ENCODE peak calls at places on chromosomes 2 and 18, in nine cellular contexts. One of them, this sample, is unnamed.

GRCh38 chr2:161165266-161165665 is 5.0 kb downstream of the TANK start:
- DNase-seq in NCI-H2171: no peak
- DNase-seq in AML-193: no peak
- DNase-seq in right lobe of liver: no peak
- DNase-seq in B cell: no peak
- DNase-seq in T-helper 2 cell: no peak
- DNase-seq in fibroblast of gingiva: peak
- DNase-seq in NT2/D1: no peak
- DNase-seq in T1000: no peak
- DNase-seq in this sample: no peak

GRCh38 chr2:234556848-234557573 is 60.1 kb upstream of the ARL4C start:
- DNase-seq in NCI-H2171: no peak
- DNase-seq in AML-193: no peak
- DNase-seq in right lobe of liver: no peak
- DNase-seq in B cell: no peak
- DNase-seq in T-helper 2 cell: no peak
- DNase-seq in fibroblast of gingiva: no peak
- DNase-seq in NT2/D1: no peak
- DNase-seq in T1000: no peak
- DNase-seq in this sample: no peak

GRCh38 chr2:84701880-84702279 is 179.0 kb downstream of the TRABD2A start:
- DNase-seq in NCI-H2171: no peak
- DNase-seq in AML-193: no peak
- DNase-seq in right lobe of liver: no peak
- DNase-seq in B cell: no peak
- DNase-seq in T-helper 2 cell: no peak
- DNase-seq in fibroblast of gingiva: peak
- DNase-seq in NT2/D1: no peak
- DNase-seq in T1000: peak
- DNase-seq in this sample: no peak

GRCh38 chr2:88247531-88247930 is 77.4 kb downstream of the THNSL2 start:
- DNase-seq in NCI-H2171: no peak
- DNase-seq in AML-193: no peak
- DNase-seq in right lobe of liver: no peak
- DNase-seq in B cell: no peak
- DNase-seq in T-helper 2 cell: no peak
- DNase-seq in fibroblast of gingiva: no peak
- DNase-seq in NT2/D1: no peak
- DNase-seq in T1000: no peak
- DNase-seq in this sample: no peak

GRCh38 chr2:88530081-88530480 is 77.6 kb upstream of the FOXI3 start:
- DNase-seq in NCI-H2171: no peak
- DNase-seq in AML-193: no peak
- DNase-seq in right lobe of liver: no peak
- DNase-seq in B cell: no peak
- DNase-seq in T-helper 2 cell: no peak
- DNase-seq in fibroblast of gingiva: no peak
- DNase-seq in NT2/D1: no peak
- DNase-seq in T1000: no peak
- DNase-seq in this sample: no peak

GRCh38 chr2:191050640-191050987 is 36.6 kb upstream of the STAT1 start:
- DNase-seq in NCI-H2171: no peak
- DNase-seq in AML-193: no peak
- DNase-seq in right lobe of liver: no peak
- DNase-seq in B cell: no peak
- DNase-seq in T-helper 2 cell: no peak
- DNase-seq in fibroblast of gingiva: peak
- DNase-seq in NT2/D1: no peak
- DNase-seq in T1000: peak
- DNase-seq in this sample: no peak

GRCh38 chr2:211503856-211504255 is 947.5 kb downstream of the CPS1 start:
- DNase-seq in NCI-H2171: no peak
- DNase-seq in AML-193: no peak
- DNase-seq in right lobe of liver: no peak
- DNase-seq in B cell: no peak
- DNase-seq in T-helper 2 cell: peak
- DNase-seq in fibroblast of gingiva: no peak
- DNase-seq in NT2/D1: no peak
- DNase-seq in T1000: no peak
- DNase-seq in this sample: no peak

GRCh38 chr2:75787532-75788132 is 76.9 kb upstream of the GCFC2 start:
- DNase-seq in NCI-H2171: peak
- DNase-seq in AML-193: peak
- DNase-seq in right lobe of liver: no peak
- DNase-seq in B cell: no peak
- DNase-seq in T-helper 2 cell: peak
- DNase-seq in fibroblast of gingiva: peak
- DNase-seq in NT2/D1: peak
- DNase-seq in T1000: no peak
- DNase-seq in this sample: no peak

GRCh38 chr2:233372855-233373254 is 18.6 kb downstream of the DGKD start:
- DNase-seq in NCI-H2171: no peak
- DNase-seq in AML-193: no peak
- DNase-seq in right lobe of liver: no peak
- DNase-seq in B cell: no peak
- DNase-seq in T-helper 2 cell: no peak
- DNase-seq in fibroblast of gingiva: no peak
- DNase-seq in NT2/D1: no peak
- DNase-seq in T1000: no peak
- DNase-seq in this sample: no peak

GRCh38 chr18:75802681-75803080 is 375.2 kb upstream of the SMIM21 start:
- DNase-seq in NCI-H2171: no peak
- DNase-seq in AML-193: no peak
- DNase-seq in right lobe of liver: no peak
- DNase-seq in B cell: no peak
- DNase-seq in T-helper 2 cell: no peak
- DNase-seq in fibroblast of gingiva: no peak
- DNase-seq in NT2/D1: no peak
- DNase-seq in T1000: no peak
- DNase-seq in this sample: no peak

GRCh38 chr2:14418110-14418509 is 214.4 kb upstream of the LRATD1 start:
- DNase-seq in NCI-H2171: no peak
- DNase-seq in AML-193: no peak
- DNase-seq in right lobe of liver: no peak
- DNase-seq in B cell: no peak
- DNase-seq in T-helper 2 cell: no peak
- DNase-seq in fibroblast of gingiva: no peak
- DNase-seq in NT2/D1: no peak
- DNase-seq in T1000: no peak
- DNase-seq in this sample: no peak

GRCh38 chr2:223563462-223563861 is 38.7 kb downstream of the SCG2 start:
- DNase-seq in NCI-H2171: no peak
- DNase-seq in AML-193: no peak
- DNase-seq in right lobe of liver: no peak
- DNase-seq in B cell: no peak
- DNase-seq in T-helper 2 cell: no peak
- DNase-seq in fibroblast of gingiva: peak
- DNase-seq in NT2/D1: no peak
- DNase-seq in T1000: no peak
- DNase-seq in this sample: no peak

GRCh38 chr2:128636802-128637147 is 318.1 kb upstream of the HS6ST1 start:
- DNase-seq in NCI-H2171: no peak
- DNase-seq in AML-193: no peak
- DNase-seq in right lobe of liver: no peak
- DNase-seq in B cell: no peak
- DNase-seq in T-helper 2 cell: no peak
- DNase-seq in fibroblast of gingiva: no peak
- DNase-seq in NT2/D1: no peak
- DNase-seq in T1000: no peak
- DNase-seq in this sample: no peak

GRCh38 chr2:238151628-238152235 is 7.0 kb upstream of the ERFE start:
- DNase-seq in NCI-H2171: no peak
- DNase-seq in AML-193: no peak
- DNase-seq in right lobe of liver: no peak
- DNase-seq in B cell: no peak
- DNase-seq in T-helper 2 cell: no peak
- DNase-seq in fibroblast of gingiva: no peak
- DNase-seq in NT2/D1: no peak
- DNase-seq in T1000: no peak
- DNase-seq in this sample: no peak

GRCh38 chr2:27306657-27307544 is 1.3 kb downstream of the UCN start:
- DNase-seq in NCI-H2171: peak
- DNase-seq in AML-193: no peak
- DNase-seq in right lobe of liver: no peak
- DNase-seq in B cell: no peak
- DNase-seq in T-helper 2 cell: peak
- DNase-seq in fibroblast of gingiva: no peak
- DNase-seq in NT2/D1: no peak
- DNase-seq in T1000: no peak
- DNase-seq in this sample: no peak

GRCh38 chr18:59957957-59958356 is 58.2 kb downstream of the PMAIP1 start:
- DNase-seq in NCI-H2171: peak
- DNase-seq in AML-193: no peak
- DNase-seq in right lobe of liver: peak
- DNase-seq in B cell: peak
- DNase-seq in T-helper 2 cell: peak
- DNase-seq in fibroblast of gingiva: peak
- DNase-seq in NT2/D1: no peak
- DNase-seq in T1000: no peak
- DNase-seq in this sample: peak

GRCh38 chr2:85134255-85135065 is 1.3 kb downstream of the TCF7L1 start:
- DNase-seq in NCI-H2171: no peak
- DNase-seq in AML-193: no peak
- DNase-seq in right lobe of liver: peak
- DNase-seq in B cell: no peak
- DNase-seq in T-helper 2 cell: no peak
- DNase-seq in fibroblast of gingiva: peak
- DNase-seq in NT2/D1: no peak
- DNase-seq in T1000: no peak
- DNase-seq in this sample: no peak

GRCh38 chr2:227710986-227711385 is 6.8 kb downstream of the SLC19A3 start:
- DNase-seq in NCI-H2171: no peak
- DNase-seq in AML-193: no peak
- DNase-seq in right lobe of liver: no peak
- DNase-seq in B cell: no peak
- DNase-seq in T-helper 2 cell: no peak
- DNase-seq in fibroblast of gingiva: no peak
- DNase-seq in NT2/D1: no peak
- DNase-seq in T1000: no peak
- DNase-seq in this sample: no peak

GRCh38 chr2:103435010-103435409 is 673.2 kb downstream of the TMEM182 start:
- DNase-seq in NCI-H2171: no peak
- DNase-seq in AML-193: no peak
- DNase-seq in right lobe of liver: no peak
- DNase-seq in B cell: no peak
- DNase-seq in T-helper 2 cell: no peak
- DNase-seq in fibroblast of gingiva: no peak
- DNase-seq in NT2/D1: no peak
- DNase-seq in T1000: peak
- DNase-seq in this sample: no peak

GRCh38 chr2:174392706-174393105 is 2.8 kb upstream of the SCRN3 start:
- DNase-seq in NCI-H2171: no peak
- DNase-seq in AML-193: no peak
- DNase-seq in right lobe of liver: no peak
- DNase-seq in B cell: no peak
- DNase-seq in T-helper 2 cell: peak
- DNase-seq in fibroblast of gingiva: no peak
- DNase-seq in NT2/D1: no peak
- DNase-seq in T1000: no peak
- DNase-seq in this sample: no peak

GRCh38 chr2:177187631-177188312 is 24.8 kb upstream of the HNRNPA3 start:
- DNase-seq in NCI-H2171: no peak
- DNase-seq in AML-193: no peak
- DNase-seq in right lobe of liver: peak
- DNase-seq in B cell: no peak
- DNase-seq in T-helper 2 cell: no peak
- DNase-seq in fibroblast of gingiva: peak
- DNase-seq in NT2/D1: no peak
- DNase-seq in T1000: no peak
- DNase-seq in this sample: no peak

GRCh38 chr18:46738491-46738890 is 18.4 kb downstream of the ST8SIA5 start:
- DNase-seq in NCI-H2171: no peak
- DNase-seq in AML-193: no peak
- DNase-seq in right lobe of liver: no peak
- DNase-seq in B cell: no peak
- DNase-seq in T-helper 2 cell: no peak
- DNase-seq in fibroblast of gingiva: no peak
- DNase-seq in NT2/D1: no peak
- DNase-seq in T1000: no peak
- DNase-seq in this sample: no peak

GRCh38 chr18:26004827-26005226 is 85.6 kb downstream of the SS18 start:
- DNase-seq in NCI-H2171: no peak
- DNase-seq in AML-193: no peak
- DNase-seq in right lobe of liver: no peak
- DNase-seq in B cell: no peak
- DNase-seq in T-helper 2 cell: no peak
- DNase-seq in fibroblast of gingiva: no peak
- DNase-seq in NT2/D1: no peak
- DNase-seq in T1000: no peak
- DNase-seq in this sample: no peak

GRCh38 chr18:33839452-33840225 is 261.6 kb downstream of the ASXL3 start:
- DNase-seq in NCI-H2171: peak
- DNase-seq in AML-193: peak
- DNase-seq in right lobe of liver: peak
- DNase-seq in B cell: no peak
- DNase-seq in T-helper 2 cell: peak
- DNase-seq in fibroblast of gingiva: peak
- DNase-seq in NT2/D1: peak
- DNase-seq in T1000: no peak
- DNase-seq in this sample: no peak

GRCh38 chr2:191923652-191923997 is 76.7 kb upstream of the CAVIN2 start:
- DNase-seq in NCI-H2171: no peak
- DNase-seq in AML-193: no peak
- DNase-seq in right lobe of liver: no peak
- DNase-seq in B cell: no peak
- DNase-seq in T-helper 2 cell: no peak
- DNase-seq in fibroblast of gingiva: no peak
- DNase-seq in NT2/D1: no peak
- DNase-seq in T1000: no peak
- DNase-seq in this sample: no peak

GRCh38 chr2:53787255-53787910 is 539 bp downstream of the ERLEC1 start:
- DNase-seq in NCI-H2171: no peak
- DNase-seq in AML-193: peak
- DNase-seq in right lobe of liver: no peak
- DNase-seq in B cell: no peak
- DNase-seq in T-helper 2 cell: peak
- DNase-seq in fibroblast of gingiva: peak
- DNase-seq in NT2/D1: no peak
- DNase-seq in T1000: no peak
- DNase-seq in this sample: no peak

GRCh38 chr2:162065767-162066166 is 8.2 kb downstream of the DPP4 start:
- DNase-seq in NCI-H2171: no peak
- DNase-seq in AML-193: no peak
- DNase-seq in right lobe of liver: no peak
- DNase-seq in B cell: no peak
- DNase-seq in T-helper 2 cell: no peak
- DNase-seq in fibroblast of gingiva: no peak
- DNase-seq in NT2/D1: no peak
- DNase-seq in T1000: no peak
- DNase-seq in this sample: no peak

GRCh38 chr2:70347831-70348230 is 46.0 kb upstream of the FAM136A start:
- DNase-seq in NCI-H2171: no peak
- DNase-seq in AML-193: no peak
- DNase-seq in right lobe of liver: no peak
- DNase-seq in B cell: no peak
- DNase-seq in T-helper 2 cell: no peak
- DNase-seq in fibroblast of gingiva: no peak
- DNase-seq in NT2/D1: no peak
- DNase-seq in T1000: no peak
- DNase-seq in this sample: no peak

GRCh38 chr2:34372967-34373366 is 773.9 kb upstream of the FAM98A start:
- DNase-seq in NCI-H2171: no peak
- DNase-seq in AML-193: no peak
- DNase-seq in right lobe of liver: no peak
- DNase-seq in B cell: no peak
- DNase-seq in T-helper 2 cell: no peak
- DNase-seq in fibroblast of gingiva: no peak
- DNase-seq in NT2/D1: no peak
- DNase-seq in T1000: no peak
- DNase-seq in this sample: no peak

GRCh38 chr2:206693399-206694137 is 24.6 kb downstream of the DYTN start:
- DNase-seq in NCI-H2171: peak
- DNase-seq in AML-193: peak
- DNase-seq in right lobe of liver: no peak
- DNase-seq in B cell: peak
- DNase-seq in T-helper 2 cell: peak
- DNase-seq in fibroblast of gingiva: peak
- DNase-seq in NT2/D1: peak
- DNase-seq in T1000: peak
- DNase-seq in this sample: peak

GRCh38 chr2:64422466-64422865 is 31.5 kb upstream of the LGALSL start:
- DNase-seq in NCI-H2171: no peak
- DNase-seq in AML-193: no peak
- DNase-seq in right lobe of liver: no peak
- DNase-seq in B cell: no peak
- DNase-seq in T-helper 2 cell: no peak
- DNase-seq in fibroblast of gingiva: no peak
- DNase-seq in NT2/D1: no peak
- DNase-seq in T1000: no peak
- DNase-seq in this sample: no peak

This sample was measured in KG1.